ENCODE peak calls at places on chromosomes 1 and 21, in five cellular contexts. B, P, M, N and S are unnamed samples.

GRCh38 chr1:204562075-204562990 is 46.1 kb downstream of the MDM4 start:
- DNase-seq in B (no peak), P (no peak), M (no peak), N (no peak), S (no peak)

GRCh38 chr1:97796716-97797115 is 124.1 kb downstream of the DPYD start:
- DNase-seq in B (peak; percentile 89), P (no peak), M (no peak), N (no peak), S (no peak)

GRCh38 chr1:157993179-157994080 is at the start of gene KIRREL1:
- DNase-seq in B (peak; percentile 74), P (peak; percentile 70), M (no peak), N (no peak), S (peak; percentile 90)

GRCh38 chr1:172638885-172639831 is 19.7 kb upstream of the FASLG start:
- DNase-seq in B (no peak), P (no peak), M (peak; percentile 19), N (peak; percentile 24), S (no peak)

GRCh38 chr1:174040387-174040786 is 18.2 kb upstream of the RC3H1 start:
- DNase-seq in B (peak; percentile 67), P (no peak), M (no peak), N (no peak), S (no peak)

GRCh38 chr1:84946631-84947030 is 50.3 kb downstream of the MCOLN2 start:
- DNase-seq in B (no peak), P (no peak), M (no peak), N (no peak), S (no peak)

GRCh38 chr21:43995521-43996105 is 16.5 kb upstream of the TRAPPC10 start:
- DNase-seq in B (no peak), P (peak; percentile 82), M (no peak), N (no peak), S (no peak)

GRCh38 chr1:37308571-37308960 is 165.8 kb upstream of the ZC3H12A start:
- DNase-seq in B (no peak), P (no peak), M (no peak), N (no peak), S (no peak)

GRCh38 chr1:230084408-230085177 is 17.6 kb downstream of the GALNT2 start:
- DNase-seq in B (peak; percentile 75), P (no peak), M (no peak), N (peak; percentile 59), S (no peak)

GRCh38 chr1:215731699-215732098 is 164.6 kb downstream of the KCTD3 start:
- DNase-seq in B (no peak), P (no peak), M (no peak), N (no peak), S (no peak)

GRCh38 chr1:41240806-41241747 is 1.0 kb downstream of the SCMH1 start:
- DNase-seq in B (peak; percentile 34), P (peak; percentile 92), M (no peak), N (peak; percentile 37), S (peak; percentile 84)

GRCh38 chr1:72936942-72937341 is 654.6 kb upstream of the NEGR1 start:
- DNase-seq in B (no peak), P (no peak), M (no peak), N (no peak), S (no peak)

GRCh38 chr21:38349111-38349746 is 92.4 kb downstream of the KCNJ15 start:
- DNase-seq in B (peak; percentile 36), P (no peak), M (no peak), N (no peak), S (no peak)

GRCh38 chr1:77218477-77219165 is 609 bp downstream of the PIGK start:
- DNase-seq in B (no peak), P (no peak), M (no peak), N (no peak), S (no peak)

GRCh38 chr1:115275216-115275615 is 62.8 kb downstream of the NGF start:
- DNase-seq in B (peak; percentile 14), P (no peak), M (no peak), N (no peak), S (no peak)

GRCh38 chr1:31483012-31483946 is 70.3 kb downstream of the SERINC2 start:
- DNase-seq in B (no peak), P (no peak), M (peak; percentile 58), N (no peak), S (peak; percentile 72)

GRCh38 chr1:41245659-41246058 is 3.6 kb upstream of the SCMH1 start:
- DNase-seq in B (peak; percentile 12), P (no peak), M (no peak), N (no peak), S (no peak)

GRCh38 chr1:218403300-218403699 is 58.2 kb downstream of the TGFB2 start:
- DNase-seq in B (no peak), P (no peak), M (no peak), N (no peak), S (no peak)

GRCh38 chr1:188986751-188987417 is 1490.8 kb downstream of the BRINP3 start:
- DNase-seq in B (no peak), P (no peak), M (no peak), N (no peak), S (no peak)

GRCh38 chr1:201259476-201260235 is 23.6 kb upstream of the PKP1 start:
- DNase-seq in B (no peak), P (peak; percentile 72), M (no peak), N (no peak), S (no peak)

GRCh38 chr1:149936992-149937705 is 470 bp upstream of the MTMR11 start:
- DNase-seq in B (peak; percentile 36), P (no peak), M (no peak), N (peak; percentile 41), S (no peak)

GRCh38 chr1:2546515-2547209 is 9.5 kb upstream of the TNFRSF14 start:
- DNase-seq in B (peak; percentile 83), P (peak; percentile 96), M (peak; percentile 82), N (peak; percentile 75), S (peak; percentile 93)

GRCh38 chr1:2545754-2546514 is 10.2 kb upstream of the TNFRSF14 start:
- DNase-seq in B (peak; percentile 84), P (peak; percentile 97), M (peak; percentile 80), N (peak; percentile 87), S (peak; percentile 96)

GRCh38 chr1:2548068-2548589 is 8.0 kb upstream of the TNFRSF14 start:
- DNase-seq in B (peak; percentile 58), P (peak; percentile 97), M (peak; percentile 50), N (peak; percentile 66), S (peak; percentile 91)

GRCh38 chr1:2544875-2545638 is 11.1 kb upstream of the TNFRSF14 start:
- DNase-seq in B (no peak), P (peak; percentile 86), M (no peak), N (no peak), S (no peak)

GRCh38 chr1:2547210-2548067 is 8.7 kb upstream of the TNFRSF14 start:
- DNase-seq in B (no peak), P (peak; percentile 92), M (no peak), N (no peak), S (no peak)
- TF ChIP-seq POLR2A in B (no peak), P (no peak), M (peak; percentile 75), N (no peak), S (no peak)

GRCh38 chr1:26546375-26546774 is 16.8 kb downstream of the RPS6KA1 start:
- DNase-seq in B (no peak), P (no peak), M (no peak), N (no peak), S (no peak)
- H3K4me1 ChIP-seq in B (peaks cover 2% of the 10 kb centered on the region), P (peaks cover 70% of the 10 kb centered on the region), M (peaks cover 52% of the 10 kb centered on the region), N (peaks cover 8% of the 10 kb centered on the region), S (no peaks in the 10 kb centered on the region)

DNA sequence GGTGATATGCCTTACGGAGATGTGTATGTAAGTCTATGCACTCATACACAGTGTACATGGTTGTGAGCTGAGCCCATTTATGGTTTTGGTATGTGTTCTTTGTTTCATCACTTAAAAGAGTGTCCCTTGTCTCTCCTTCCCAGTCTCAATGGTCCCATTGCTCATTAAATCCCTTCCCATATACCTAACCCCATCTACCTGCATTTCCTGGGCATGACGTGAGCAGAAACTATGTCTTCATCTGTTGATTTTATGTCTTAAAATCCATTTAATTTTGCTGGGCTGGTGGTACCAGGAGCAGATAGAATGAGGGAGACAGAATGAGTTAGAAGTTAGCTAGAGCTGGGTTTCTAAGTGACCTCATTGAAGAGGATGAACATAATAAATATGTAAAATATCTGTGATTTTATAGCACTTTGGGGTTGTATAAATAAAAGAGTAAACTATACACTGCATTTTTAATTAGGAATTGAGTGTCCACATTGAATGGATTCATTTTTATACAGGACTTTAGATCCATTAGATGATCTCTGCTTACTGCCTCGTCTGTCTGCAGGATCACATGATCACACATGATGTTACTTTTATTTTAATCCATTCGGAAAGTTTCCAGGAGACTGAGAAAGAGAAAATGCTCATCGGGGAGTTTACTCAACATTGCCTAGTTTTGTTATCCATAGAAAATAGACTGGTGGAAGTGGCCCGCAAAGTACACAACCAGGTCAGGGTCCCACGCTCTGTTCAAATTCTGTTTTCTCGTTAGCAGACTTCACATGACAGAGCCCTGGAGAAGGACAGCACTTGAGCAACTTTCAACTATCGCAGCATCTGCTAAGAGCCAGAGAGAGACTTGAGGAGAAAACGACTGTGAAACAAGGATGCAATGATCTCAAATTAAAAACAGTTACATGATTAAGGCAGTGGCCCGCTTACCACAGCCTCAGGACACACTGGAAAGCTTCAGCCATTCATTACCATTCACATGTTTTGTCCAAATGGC is 44.5 kb downstream of the ADAMTS1 start:
- DNase-seq in B (no peak), P (no peak), M (no peak), N (no peak), S (peak; percentile 71)
- TF ChIP-seq POLR2AphosphoS5 in B (no peak), P (no peak), M (no peak), N (no peak), S (peak; percentile 25)

DNA sequence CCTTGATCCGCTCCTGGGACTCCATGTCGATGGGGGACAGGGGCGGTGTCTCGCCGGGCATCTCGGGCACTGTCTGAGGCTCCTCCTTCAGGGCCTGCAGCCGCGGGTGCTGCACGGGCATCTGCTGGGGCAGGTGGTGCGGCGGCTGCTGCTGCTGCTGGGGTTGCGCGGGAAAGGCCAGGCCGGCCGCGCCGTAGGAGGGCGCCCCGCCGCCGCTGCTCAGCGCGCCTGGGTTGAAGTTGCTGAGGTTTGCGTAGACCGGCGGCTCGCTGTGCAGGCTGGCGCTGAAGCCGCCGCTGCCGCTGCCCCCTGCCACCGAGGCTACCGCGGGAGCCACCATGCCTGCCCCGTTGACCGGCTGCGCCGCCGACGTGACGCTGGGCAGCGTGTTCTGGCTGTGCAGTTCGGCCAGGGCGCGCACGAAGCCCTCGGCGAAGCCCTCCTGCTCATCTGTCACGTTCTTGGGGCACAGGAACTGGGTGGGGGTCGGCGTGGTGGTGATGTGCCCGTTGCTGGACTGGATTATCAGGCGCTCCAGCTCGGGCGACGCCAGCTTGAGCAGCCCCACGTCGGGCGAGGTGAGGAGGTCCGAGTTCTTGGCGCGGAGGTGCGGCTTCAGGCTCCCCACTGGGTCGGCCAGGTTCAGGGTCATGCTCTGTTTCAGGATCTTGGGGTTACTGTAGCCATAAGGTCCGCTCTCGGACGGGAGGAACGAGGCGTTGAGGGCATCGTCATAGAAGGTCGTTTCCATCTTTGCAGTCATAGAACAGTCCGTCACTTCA is 1.3 kb downstream of the JUN start:
- DNase-seq in B (peak; percentile 43), P (peak; percentile 95), M (no peak), N (no peak), S (peak; percentile 85)
- TF ChIP-seq POLR2A in B (no peak), P (no peak), M (peak; percentile 82), N (peak; percentile 13), S (peak; percentile 35)